ENCODE peak calls at places on chromosomes 5 and 9, in four cellular contexts. Q is HepG2, X is K562, T is A549. B is an unnamed sample.

GRCh38 chr5:169146158-169146557 is 154.8 kb downstream of the SLIT3 start:
- DNase-seq in X (no peak), Q (no peak), T (no peak), B (no peak)

GRCh38 chr5:10469253-10470030 is 27.8 kb downstream of the ROPN1L start:
- DNase-seq in X (no peak), Q (no peak), T (no peak), B (no peak)

GRCh38 chr9:93060746-93061259 is 2.3 kb downstream of the SUSD3 start:
- DNase-seq in Q (no peak), T (no peak), X (peak), B (no peak)

GRCh38 chr5:111556504-111556903 is 44.2 kb upstream of the STARD4 start:
- DNase-seq in X (no peak), T (no peak), Q (no peak), B (no peak)

GRCh38 chr9:92763721-92764380 is 782 bp downstream of the BICD2 start:
- DNase-seq in Q (no peak), T (no peak), X (peak), B (peak)

GRCh38 chr5:140109050-140109817 is 4.7 kb upstream of the PURA start:
- DNase-seq in X (no peak), Q (no peak), T (no peak), B (no peak)

GRCh38 chr5:115170924-115171510 is 1.3 kb upstream of the TRIM36 start:
- DNase-seq in Q (no peak), T (no peak), X (no peak), B (no peak)

GRCh38 chr9:128151343-128152132 is 2.3 kb downstream of the LCN2 start:
- DNase-seq in T (no peak), X (peak), Q (no peak), B (no peak)

GRCh38 chr5:132747064-132747692 is at the start of gene CCNI2:
- DNase-seq in Q (no peak), T (peak), X (no peak), B (peak)

GRCh38 chr9:108963459-108964143 is 29.4 kb downstream of the ABITRAM start:
- DNase-seq in X (peak), Q (no peak), T (no peak), B (no peak)

GRCh38 chr9:6833518-6834192 is 75.9 kb downstream of the KDM4C start:
- DNase-seq in Q (no peak), X (no peak), T (no peak), B (no peak)

GRCh38 chr5:107242411-107242810 is 428.3 kb downstream of the EFNA5 start:
- DNase-seq in T (no peak), X (no peak), Q (no peak), B (no peak)

GRCh38 chr5:170552486-170553122 is 48.8 kb downstream of the KCNIP1 start:
- DNase-seq in X (no peak), T (no peak), Q (no peak), B (no peak)

GRCh38 chr5:79255786-79256557 is 20.0 kb downstream of the JMY start:
- DNase-seq in X (peak), Q (peak), T (peak), B (peak)

GRCh38 chr9:37908698-37909186 is 4.8 kb upstream of the SLC25A51 start:
- DNase-seq in X (no peak), T (no peak), Q (peak), B (no peak)

GRCh38 chr9:14203366-14204056 is 110.4 kb downstream of the NFIB start:
- DNase-seq in Q (no peak), X (no peak), T (no peak), B (peak)

GRCh38 chr5:177469750-177470525 is 3.5 kb downstream of the DBN1 start:
- DNase-seq in X (no peak), T (no peak), Q (no peak), B (no peak)

GRCh38 chr9:105932276-105932675 is 237.9 kb downstream of the TMEM38B start:
- DNase-seq in X (no peak), Q (no peak), T (no peak), B (no peak)

GRCh38 chr9:114097613-114098020 is 1.5 kb downstream of the KIF12 start:
- DNase-seq in T (no peak), X (no peak), Q (no peak), B (peak)

GRCh38 chr5:6632324-6632930 is 417 bp downstream of the NSUN2 start:
- DNase-seq in Q (peak), X (no peak), T (peak), B (no peak)
- TF ChIP-seq CHD2 in Q (no peak), X (no peak), T (no peak), B (no peak)

DNA sequence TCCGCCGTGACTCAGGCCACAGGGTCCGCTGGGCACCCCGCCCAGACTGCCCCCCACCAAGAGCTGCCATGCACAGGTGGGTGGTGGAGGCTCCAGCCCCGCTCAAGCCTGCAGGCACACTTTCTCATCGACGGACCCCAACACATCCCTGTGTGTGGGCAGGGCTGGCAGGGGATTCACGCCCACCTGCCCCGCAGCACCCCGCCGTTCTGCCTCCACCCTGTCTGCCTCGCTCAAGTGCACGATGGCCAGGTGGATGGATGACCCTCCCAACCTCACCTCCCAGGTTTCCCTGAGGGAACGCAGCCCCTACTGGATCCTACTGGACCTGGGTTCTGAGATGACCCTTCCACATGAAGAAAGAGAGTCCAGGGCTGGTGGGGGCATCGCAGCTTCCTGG is 26.1 kb upstream of the FCN1 start:
- DNase-seq in X (no peak), Q (no peak), T (no peak), B (no peak)
- TF ChIP-seq CHD2 in X (no peak), Q (no peak), T (no peak), B (no peak)

GRCh38 chr9:80072406-80072805 is 500.6 kb downstream of the TLE4 start:
- DNase-seq in T (no peak), X (no peak), Q (no peak), B (no peak)

GRCh38 chr9:80077059-80077458 is 505.3 kb downstream of the TLE4 start:
- DNase-seq in T (no peak), X (no peak), Q (no peak), B (no peak)

GRCh38 chr9:80076105-80076504 is 504.3 kb downstream of the TLE4 start:
- DNase-seq in Q (no peak), X (no peak), T (no peak), B (no peak)

GRCh38 chr9:80070071-80070742 is 498.4 kb downstream of the TLE4 start:
- DNase-seq in X (no peak), T (no peak), Q (no peak), B (no peak)

GRCh38 chr9:80074439-80074838 is 502.7 kb downstream of the TLE4 start:
- DNase-seq in Q (no peak), X (no peak), T (no peak), B (no peak)
- TF ChIP-seq CHD2 in Q (no peak), X (no peak), T (no peak), B (no peak)

GRCh38 chr9:96515629-96516470 is 65.9 kb downstream of the HABP4 start:
- DNase-seq in T (no peak), Q (no peak), X (no peak), B (no peak)

GRCh38 chr9:96512240-96512639 is 62.3 kb downstream of the HABP4 start:
- DNase-seq in T (no peak), Q (no peak), X (no peak), B (no peak)

GRCh38 chr9:96514108-96514824 is 64.3 kb downstream of the HABP4 start:
- DNase-seq in X (no peak), Q (no peak), T (no peak), B (no peak)

GRCh38 chr9:96514825-96515218 is 64.9 kb downstream of the HABP4 start:
- DNase-seq in X (no peak), Q (no peak), T (no peak), B (no peak)

DNA sequence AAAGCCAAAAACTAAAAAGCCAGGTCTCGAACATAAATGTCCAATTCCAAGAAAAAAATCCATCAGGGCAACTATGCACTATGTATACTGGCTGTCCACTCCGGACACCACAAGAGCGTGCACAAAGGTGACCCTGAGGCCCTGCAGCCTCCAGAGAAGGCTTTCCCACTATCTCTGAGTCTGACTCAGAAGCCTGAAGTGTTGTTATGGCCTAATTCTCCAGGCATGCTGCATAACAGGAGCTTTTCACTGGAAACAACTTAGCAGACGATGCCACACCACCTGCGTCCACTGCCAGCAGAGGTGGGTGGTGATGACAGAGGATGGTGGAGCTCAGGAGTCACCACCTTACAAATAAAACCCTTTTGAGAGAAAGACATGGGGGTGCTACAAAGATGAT is 63.7 kb downstream of the HABP4 start:
- DNase-seq in X (no peak), T (no peak), Q (no peak), B (no peak)
- TF ChIP-seq CHD2 in X (no peak), T (no peak), Q (no peak), B (no peak)

B was measured in SK-N-SH.